ENCODE peak calls at places on chromosome 17, in six cellular contexts. One of them, this sample, is unnamed.

GRCh38 chr17:45686250-45686649 is 97.9 kb upstream of the CRHR1 start:
- DNase-seq in GM12891: no peak
- DNase-seq in K562: peak
- DNase-seq in GM12878: no peak
- DNase-seq in HepG2: no peak
- DNase-seq in H1: no peak
- DNase-seq in this sample: no peak

GRCh38 chr17:17785407-17785806 is 51.4 kb downstream of the SREBF1 start:
- DNase-seq in HepG2: no peak
- DNase-seq in GM12878: no peak
- DNase-seq in GM12891: no peak
- DNase-seq in K562: no peak
- DNase-seq in H1: no peak
- DNase-seq in this sample: no peak

GRCh38 chr17:18159551-18160120 is 24.0 kb upstream of the ALKBH5 start:
- DNase-seq in GM12878: no peak
- DNase-seq in GM12891: no peak
- DNase-seq in HepG2: no peak
- DNase-seq in K562: no peak
- DNase-seq in H1: no peak
- DNase-seq in this sample: no peak

GRCh38 chr17:82492647-82493516 is 26.6 kb upstream of the FOXK2 start:
- DNase-seq in H1: no peak
- DNase-seq in GM12891: no peak
- DNase-seq in GM12878: no peak
- DNase-seq in K562: no peak
- DNase-seq in HepG2: no peak
- DNase-seq in this sample: no peak

GRCh38 chr17:46010597-46011186 is 11.6 kb downstream of the STH start:
- DNase-seq in H1: no peak
- DNase-seq in HepG2: peak
- DNase-seq in GM12891: no peak
- DNase-seq in K562: no peak
- DNase-seq in GM12878: no peak
- DNase-seq in this sample: no peak

GRCh38 chr17:57537524-57538410 is 207.3 kb downstream of the CCDC182 start:
- DNase-seq in GM12878: no peak
- DNase-seq in H1: no peak
- DNase-seq in GM12891: peak
- DNase-seq in HepG2: peak
- DNase-seq in K562: no peak
- DNase-seq in this sample: no peak

GRCh38 chr17:50712641-50713296 is 5.1 kb upstream of the ANKRD40 start:
- DNase-seq in HepG2: no peak
- DNase-seq in K562: no peak
- DNase-seq in GM12878: no peak
- DNase-seq in H1: no peak
- DNase-seq in GM12891: no peak
- DNase-seq in this sample: no peak

GRCh38 chr17:15298176-15298575 is 33.0 kb upstream of the PMP22 start:
- DNase-seq in K562: no peak
- DNase-seq in GM12878: no peak
- DNase-seq in HepG2: no peak
- DNase-seq in GM12891: no peak
- DNase-seq in H1: no peak
- DNase-seq in this sample: no peak

GRCh38 chr17:61833536-61834203 is 29.7 kb downstream of the BRIP1 start:
- DNase-seq in H1: no peak
- DNase-seq in HepG2: no peak
- DNase-seq in GM12891: no peak
- DNase-seq in K562: no peak
- DNase-seq in GM12878: no peak
- DNase-seq in this sample: no peak

GRCh38 chr17:2171725-2172446 is 117.0 kb downstream of the HIC1 start:
- DNase-seq in GM12878: no peak
- DNase-seq in HepG2: peak
- DNase-seq in K562: no peak
- DNase-seq in GM12891: no peak
- DNase-seq in H1: no peak
- DNase-seq in this sample: no peak

GRCh38 chr17:2174048-2174447 is 119.1 kb downstream of the HIC1 start:
- DNase-seq in K562: no peak
- DNase-seq in HepG2: no peak
- DNase-seq in GM12878: no peak
- DNase-seq in GM12891: no peak
- DNase-seq in H1: no peak
- DNase-seq in this sample: no peak

GRCh38 chr17:2173005-2173404 is 118.1 kb downstream of the HIC1 start:
- DNase-seq in GM12891: no peak
- DNase-seq in H1: no peak
- DNase-seq in K562: no peak
- DNase-seq in GM12878: no peak
- DNase-seq in HepG2: no peak
- DNase-seq in this sample: no peak

GRCh38 chr17:2174471-2175293 is 119.8 kb downstream of the HIC1 start:
- DNase-seq in GM12878: no peak
- DNase-seq in HepG2: peak
- DNase-seq in H1: no peak
- DNase-seq in GM12891: no peak
- DNase-seq in K562: no peak
- DNase-seq in this sample: no peak

DNA sequence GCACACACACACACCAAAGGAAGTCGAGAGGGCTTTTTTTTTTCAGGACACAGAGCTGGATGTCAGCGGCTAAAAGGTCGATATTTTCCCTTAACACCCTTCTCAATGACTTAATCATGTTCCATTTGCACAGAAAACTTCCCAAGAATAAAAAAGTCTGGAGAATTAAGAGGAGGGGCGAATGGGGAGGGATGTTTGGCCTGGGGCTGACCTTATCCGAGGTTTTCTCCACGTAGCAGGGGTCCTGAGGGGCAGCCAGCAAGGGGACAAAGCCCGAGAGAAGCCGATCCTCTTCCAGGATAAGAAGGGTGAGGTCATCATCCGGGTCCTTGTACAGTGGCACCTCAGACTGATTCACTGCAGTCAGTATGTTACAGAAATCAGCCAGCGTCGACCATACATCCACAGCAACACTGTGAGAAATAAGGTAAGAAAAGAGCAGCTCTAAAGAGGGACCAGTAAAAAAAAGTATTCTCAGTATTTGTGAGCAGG is 117.6 kb downstream of the HIC1 start:
- DNase-seq in HepG2: no peak
- DNase-seq in GM12891: no peak
- DNase-seq in K562: no peak
- DNase-seq in GM12878: no peak
- DNase-seq in H1: no peak
- DNase-seq in this sample: no peak
- TF ChIP-seq POLR2A in HepG2: no peak
- TF ChIP-seq POLR2A in GM12891: no peak
- TF ChIP-seq POLR2A in K562: no peak
- TF ChIP-seq POLR2A in GM12878: no peak
- TF ChIP-seq POLR2A in H1: no peak
- TF ChIP-seq POLR2A in this sample: no peak

GRCh38 chr17:40090234-40091111 is 9.9 kb downstream of the NR1D1 start:
- DNase-seq in GM12878: no peak
- DNase-seq in HepG2: no peak
- DNase-seq in H1: no peak
- DNase-seq in K562: no peak
- DNase-seq in GM12891: no peak
- DNase-seq in this sample: no peak
- TF ChIP-seq POLR2AphosphoS5 in GM12878: no peak
- TF ChIP-seq POLR2AphosphoS5 in HepG2: no peak
- TF ChIP-seq POLR2AphosphoS5 in H1: no peak
- TF ChIP-seq POLR2AphosphoS5 in K562: no peak
- TF ChIP-seq POLR2AphosphoS5 in GM12891: no peak
- TF ChIP-seq POLR2AphosphoS5 in this sample: no peak

GRCh38 chr17:38444151-38444550 is 15.9 kb downstream of the ARHGAP23 start:
- DNase-seq in GM12878: no peak
- DNase-seq in GM12891: peak
- DNase-seq in HepG2: peak
- DNase-seq in H1: no peak
- DNase-seq in K562: peak
- DNase-seq in this sample: peak
- TF ChIP-seq TAF1 in GM12878: no peak
- TF ChIP-seq TAF1 in GM12891: no peak
- TF ChIP-seq TAF1 in HepG2: no peak
- TF ChIP-seq TAF1 in H1: no peak
- TF ChIP-seq TAF1 in K562: no peak
- TF ChIP-seq TAF1 in this sample: no peak

GRCh38 chr17:29292071-29292991 is 1.6 kb downstream of the NUFIP2 start:
- DNase-seq in H1: no peak
- DNase-seq in GM12878: no peak
- DNase-seq in HepG2: no peak
- DNase-seq in GM12891: peak
- DNase-seq in K562: peak
- DNase-seq in this sample: peak
- TF ChIP-seq POLR2A in H1: peak
- TF ChIP-seq POLR2A in GM12878: peak
- TF ChIP-seq POLR2A in HepG2: no peak
- TF ChIP-seq POLR2A in GM12891: no peak
- TF ChIP-seq POLR2A in K562: no peak
- TF ChIP-seq POLR2A in this sample: no peak

DNA sequence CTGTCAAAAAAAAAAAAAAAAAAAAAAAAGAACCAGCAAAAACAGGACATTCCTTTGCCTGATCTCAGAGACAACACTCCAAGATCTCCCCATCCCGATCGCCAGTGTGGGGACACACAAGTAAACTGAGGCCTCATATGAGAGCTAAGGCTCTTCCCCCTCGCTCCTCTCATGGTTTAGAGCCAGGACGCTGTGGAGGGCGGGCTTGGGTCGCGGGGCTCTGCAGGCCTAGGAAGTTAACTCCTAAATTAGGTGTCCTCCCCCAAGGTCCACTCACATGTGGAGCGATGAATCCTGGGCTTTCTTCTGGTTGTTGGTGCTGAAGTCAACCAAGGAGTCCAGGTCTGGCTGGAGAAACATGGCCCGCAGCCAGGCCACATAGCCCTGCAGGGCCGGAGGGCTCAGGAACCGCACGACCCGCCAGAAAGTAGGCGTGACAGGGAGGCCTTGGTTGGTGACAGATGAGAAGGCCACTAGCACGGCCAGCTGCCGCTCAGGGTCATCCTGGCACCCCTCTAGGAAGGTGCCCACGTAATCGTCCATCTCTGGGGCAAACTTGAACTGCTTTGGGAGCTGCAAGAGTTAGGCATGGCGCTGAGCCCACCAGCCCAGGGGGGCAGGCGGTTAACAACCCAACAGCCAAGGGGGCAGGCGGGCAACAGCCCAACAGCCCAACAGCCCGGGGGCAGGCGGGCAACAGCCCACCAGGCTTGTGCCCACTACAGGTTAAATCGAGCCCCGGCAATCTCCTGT is 5.2 kb downstream of the MYBBP1A start:
- DNase-seq in K562: no peak
- DNase-seq in HepG2: no peak
- DNase-seq in H1: no peak
- DNase-seq in GM12891: no peak
- DNase-seq in GM12878: no peak
- DNase-seq in this sample: no peak
- TF ChIP-seq POLR2AphosphoS5 in K562: no peak
- TF ChIP-seq POLR2AphosphoS5 in HepG2: no peak
- TF ChIP-seq POLR2AphosphoS5 in H1: no peak
- TF ChIP-seq POLR2AphosphoS5 in GM12891: no peak
- TF ChIP-seq POLR2AphosphoS5 in GM12878: no peak
- TF ChIP-seq POLR2AphosphoS5 in this sample: no peak